ENCODE peak calls at places on chromosomes 2 and 18, in five cellular contexts. G is fibroblast of villous mesenchyme; Q is GM12864; H is CD8-positive, alpha-beta T cell; N is astrocyte of the spinal cord. C is an unnamed sample.

GRCh38 chr2:202135111-202135874 is 62.2 kb downstream of the KIAA2012 start:
- DNase-seq in G (peak; percentile 100), Q (no peak), H (no peak), N (peak; percentile 98), C (no peak)

GRCh38 chr18:76905821-76906220 is 83.5 kb downstream of the ZNF236 start:
- DNase-seq in G (no peak), Q (no peak), H (no peak), N (no peak), C (no peak)

GRCh38 chr18:13611616-13612110 is 114.7 kb downstream of the FAM210A start:
- DNase-seq in G (peak; percentile 23), Q (no peak), H (no peak), N (peak; percentile 45), C (no peak)

GRCh38 chr2:147364597-147364996 is 480.2 kb upstream of the ACVR2A start:
- DNase-seq in G (peak; percentile 1), Q (no peak), H (no peak), N (no peak), C (peak; percentile 45)

GRCh38 chr2:8457092-8457481 is 224.8 kb upstream of the ID2 start:
- DNase-seq in G (no peak), Q (no peak), H (no peak), N (no peak), C (peak; percentile 19)

GRCh38 chr2:61327173-61327572 is 143.7 kb downstream of the USP34 start:
- DNase-seq in G (no peak), Q (no peak), H (no peak), N (no peak), C (peak; percentile 71)

GRCh38 chr2:177806025-177806424 is 266.6 kb downstream of the PDE11A start:
- DNase-seq in G (no peak), Q (no peak), H (no peak), N (peak; percentile 67), C (no peak)

GRCh38 chr2:190440113-190440512 is 32.0 kb downstream of the MFSD6 start:
- DNase-seq in G (no peak), Q (no peak), H (no peak), N (no peak), C (no peak)

GRCh38 chr2:160368988-160369935 is 124.3 kb downstream of the RBMS1 start:
- DNase-seq in G (peak; percentile 58), Q (no peak), H (no peak), N (peak; percentile 50), C (no peak)

GRCh38 chr2:35973132-35973736 is 382.3 kb upstream of the CRIM1 start:
- DNase-seq in G (peak; percentile 5), Q (no peak), H (no peak), N (peak; percentile 26), C (peak; percentile 11)

GRCh38 chr2:234494361-234495075 is 2.4 kb downstream of the ARL4C start:
- DNase-seq in G (peak; percentile 32), Q (no peak), H (no peak), N (peak; percentile 73), C (peak; percentile 67)

GRCh38 chr2:39697480-39697879 is 31.8 kb downstream of the TMEM178A start:
- DNase-seq in G (no peak), Q (no peak), H (no peak), N (peak; percentile 7), C (no peak)

GRCh38 chr2:141055526-141055925 is 1075.3 kb downstream of the LRP1B start:
- DNase-seq in G (no peak), Q (no peak), H (no peak), N (peak; percentile 73), C (no peak)

GRCh38 chr2:199307461-199307860 is 150.3 kb downstream of the SATB2 start:
- DNase-seq in G (no peak), Q (no peak), H (no peak), N (no peak), C (no peak)

GRCh38 chr2:139529045-139529444 is 748.9 kb upstream of the NXPH2 start:
- DNase-seq in G (no peak), Q (no peak), H (no peak), N (peak; percentile 0), C (no peak)

GRCh38 chr2:45681675-45682074 is 30.2 kb downstream of the PRKCE start:
- DNase-seq in G (peak; percentile 74), Q (no peak), H (no peak), N (peak; percentile 82), C (peak; percentile 10)

GRCh38 chr18:73136134-73136533 is 268.3 kb upstream of the NETO1 start:
- DNase-seq in G (no peak), Q (no peak), H (no peak), N (peak; percentile 31), C (no peak)

GRCh38 chr2:239815638-239816035 is 209.5 kb downstream of the NDUFA10 start:
- DNase-seq in G (no peak), Q (no peak), H (no peak), N (no peak), C (no peak)

GRCh38 chr18:31428211-31428610 is 19.3 kb upstream of the DSG3 start:
- DNase-seq in G (no peak), Q (no peak), H (no peak), N (no peak), C (no peak)

GRCh38 chr2:35714883-35715282 is 640.7 kb upstream of the CRIM1 start:
- DNase-seq in G (no peak), Q (no peak), H (no peak), N (no peak), C (no peak)

GRCh38 chr2:132037527-132038178 is 124.1 kb downstream of the ANKRD30BL start:
- DNase-seq in G (no peak), Q (no peak), H (no peak), N (peak; percentile 5), C (no peak)

GRCh38 chr2:226707500-226707899 is 92.1 kb downstream of the IRS1 start:
- DNase-seq in G (no peak), Q (no peak), H (no peak), N (peak; percentile 31), C (no peak)

GRCh38 chr18:11695736-11696135 is 6.7 kb downstream of the GNAL start:
- DNase-seq in G (no peak), Q (no peak), H (no peak), N (no peak), C (no peak)

GRCh38 chr18:11689031-11689971 is at the start of gene GNAL:
- DNase-seq in G (peak; percentile 87), Q (peak; percentile 47), H (peak; percentile 6), N (peak; percentile 88), C (peak; percentile 11)

GRCh38 chr18:11689972-11690570 is 1.0 kb downstream of the GNAL start:
- DNase-seq in G (peak; percentile 9), Q (no peak), H (no peak), N (peak; percentile 10), C (peak; percentile 16)
- H3K4me3 ChIP-seq in G (no peak overlapping the region), Q (no peak overlapping the region), H (no peak overlapping the region), N (peak overlapping the region; percentile 29), C (no peak overlapping the region)

GRCh38 chr2:112772322-112772721 is 7.9 kb upstream of the CKAP2L start:
- DNase-seq in G (no peak), Q (no peak), H (no peak), N (no peak), C (no peak)

GRCh38 chr2:112765251-112765650 is 842 bp upstream of the CKAP2L start:
- DNase-seq in G (no peak), Q (no peak), H (no peak), N (no peak), C (no peak)

GRCh38 chr2:112768432-112768831 is 4.0 kb upstream of the CKAP2L start:
- DNase-seq in G (peak; percentile 87), Q (no peak), H (no peak), N (no peak), C (no peak)

GRCh38 chr2:112764071-112765044 is at the start of gene CKAP2L:
- DNase-seq in G (peak; percentile 98), Q (peak; percentile 97), H (peak; percentile 94), N (peak; percentile 99), C (peak; percentile 97)

DNA sequence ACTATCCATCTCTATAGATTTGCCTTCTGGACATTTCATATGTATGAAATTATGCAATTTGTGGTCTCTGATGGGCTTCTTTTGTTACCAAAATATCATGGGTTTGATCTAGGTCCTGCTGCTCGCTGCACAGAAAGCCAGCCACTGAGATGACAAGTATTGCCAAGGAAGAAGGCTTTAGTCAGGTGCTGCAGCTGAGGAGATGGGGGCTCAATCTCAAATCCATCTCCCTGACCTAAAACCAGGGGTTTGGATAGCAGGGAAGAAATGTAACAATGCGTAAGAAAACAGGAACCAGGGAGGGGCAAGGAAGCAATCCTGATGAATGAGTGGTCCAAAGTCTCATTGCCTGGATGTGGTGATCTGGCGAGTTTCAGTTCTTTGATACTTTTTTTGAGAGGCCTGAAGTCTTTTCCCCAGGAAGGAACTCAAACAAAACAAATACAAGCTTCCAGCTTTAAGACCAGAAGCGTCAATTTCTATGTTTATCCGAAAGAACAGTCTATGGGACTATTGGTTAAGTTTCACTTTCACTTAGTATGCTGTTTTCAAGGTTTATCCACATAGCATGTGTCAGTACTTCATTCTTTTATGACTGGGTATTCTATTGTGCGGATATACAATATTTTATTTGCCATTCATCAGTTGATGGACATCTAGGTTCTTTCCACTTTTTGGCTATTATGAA is 3.4 kb upstream of the CKAP2L start:
- DNase-seq in G (peak; percentile 41), Q (no peak), H (no peak), N (no peak), C (no peak)
- H3K4me3 ChIP-seq in G (no peak overlapping the region), Q (no peak overlapping the region), H (no peak overlapping the region), N (no peak overlapping the region), C (peak overlapping the region; percentile 80)

DNA sequence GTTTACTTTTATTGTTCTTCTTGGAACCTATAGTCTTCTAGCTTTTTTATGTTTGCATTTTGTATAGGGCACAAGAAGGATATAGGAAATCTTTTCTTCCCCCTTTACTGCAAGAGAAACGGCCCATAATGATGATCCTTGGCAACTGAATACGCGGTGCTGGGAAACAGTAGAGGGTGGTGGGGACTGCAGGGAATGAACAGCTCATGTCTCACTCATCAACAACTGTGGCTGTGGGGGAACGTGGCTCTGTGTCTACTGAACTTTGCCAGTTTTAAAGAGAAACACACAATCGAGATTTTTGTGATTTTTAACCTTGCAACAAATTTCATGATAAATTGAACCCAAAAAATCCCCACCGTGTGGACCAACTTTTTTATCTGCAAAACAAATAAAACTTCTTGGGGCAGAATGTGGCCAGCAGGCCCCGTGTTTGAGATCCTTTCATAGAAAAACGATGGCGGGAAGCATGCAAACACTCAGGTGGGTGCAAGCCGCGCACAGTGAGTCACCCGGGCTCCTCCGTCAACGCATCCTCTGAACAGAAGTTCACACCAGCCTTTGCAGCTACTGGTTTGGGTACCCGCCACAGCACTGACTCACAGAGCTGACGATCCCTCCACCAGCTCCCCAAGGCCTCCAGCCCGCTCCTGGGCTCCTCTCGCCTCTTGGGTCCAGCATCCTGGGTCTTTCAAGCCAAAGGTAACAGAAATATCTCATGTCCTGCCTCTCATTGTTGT is 149.3 kb downstream of the COL6A3 start:
- DNase-seq in G (no peak), Q (no peak), H (no peak), N (peak; percentile 95), C (no peak)
- H3K4me3 ChIP-seq in G (no peak overlapping the region), Q (no peak overlapping the region), H (no peak overlapping the region), N (no peak overlapping the region), C (no peak overlapping the region)

DNA sequence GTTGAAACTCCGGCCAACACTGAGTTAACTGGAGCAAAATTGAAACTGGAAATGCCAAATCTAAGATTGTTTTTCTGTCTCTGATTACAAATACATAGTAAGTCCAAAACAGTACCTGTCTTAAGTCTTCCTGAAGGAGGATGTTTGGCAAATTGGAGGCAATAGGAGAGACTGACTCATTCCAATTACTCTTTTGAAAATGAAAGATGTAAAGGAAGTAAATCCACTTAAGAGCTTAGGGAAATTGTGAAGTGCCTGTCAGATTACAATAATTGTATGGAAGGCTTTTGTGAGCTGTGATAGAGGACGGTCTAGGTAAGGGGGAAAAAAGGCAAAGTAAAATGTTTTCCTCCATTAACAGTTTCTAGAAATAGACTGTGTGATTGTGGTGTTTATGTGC is 205.0 kb upstream of the CYRIA start:
- DNase-seq in G (no peak), Q (no peak), H (no peak), N (no peak), C (no peak)
- H3K4me3 ChIP-seq in G (no peak overlapping the region), Q (no peak overlapping the region), H (no peak overlapping the region), N (no peak overlapping the region), C (no peak overlapping the region)